ENCODE peak calls at places on chromosomes 13 and 19, in five cellular contexts. One of them, this sample, is unnamed. For H3K4me1, the result is how much of the 10 kb centered on the place peaks cover.

GRCh38 chr19:2214253-2214652 is 21.9 kb downstream of the PLEKHJ1 start:
- DNase-seq in stomach: no peak
- DNase-seq in neural progenitor cell: no peak
- DNase-seq in K562: no peak
- DNase-seq in endothelial cell of umbilical vein: no peak
- DNase-seq in this sample: no peak

GRCh38 chr13:110323172-110323851 is 16.2 kb downstream of the COL4A2 start:
- DNase-seq in stomach: no peak
- DNase-seq in neural progenitor cell: no peak
- DNase-seq in K562: no peak
- DNase-seq in endothelial cell of umbilical vein: no peak
- DNase-seq in this sample: no peak

GRCh38 chr13:109381546-109382180 is 404.7 kb downstream of the IRS2 start:
- DNase-seq in stomach: no peak
- DNase-seq in neural progenitor cell: no peak
- DNase-seq in K562: no peak
- DNase-seq in endothelial cell of umbilical vein: no peak
- DNase-seq in this sample: no peak

GRCh38 chr13:75308222-75308621 is 173.7 kb downstream of the TBC1D4 start:
- DNase-seq in stomach: no peak
- DNase-seq in neural progenitor cell: no peak
- DNase-seq in K562: no peak
- DNase-seq in endothelial cell of umbilical vein: no peak
- DNase-seq in this sample: no peak

GRCh38 chr13:48813518-48813917 is 159.8 kb downstream of the CYSLTR2 start:
- DNase-seq in stomach: no peak
- DNase-seq in neural progenitor cell: no peak
- DNase-seq in K562: no peak
- DNase-seq in endothelial cell of umbilical vein: no peak
- DNase-seq in this sample: no peak

GRCh38 chr13:51230473-51231105 is 8.4 kb downstream of the FAM124A start:
- DNase-seq in stomach: peak
- DNase-seq in neural progenitor cell: no peak
- DNase-seq in K562: no peak
- DNase-seq in endothelial cell of umbilical vein: peak
- DNase-seq in this sample: no peak

GRCh38 chr19:46878613-46879375 is 18.0 kb downstream of the ARHGAP35 start:
- DNase-seq in stomach: no peak
- DNase-seq in neural progenitor cell: no peak
- DNase-seq in K562: no peak
- DNase-seq in endothelial cell of umbilical vein: peak
- DNase-seq in this sample: no peak

GRCh38 chr19:46404884-46405658 is 8.3 kb downstream of the CCDC8 start:
- DNase-seq in stomach: no peak
- DNase-seq in neural progenitor cell: peak
- DNase-seq in K562: peak
- DNase-seq in endothelial cell of umbilical vein: no peak
- DNase-seq in this sample: no peak

GRCh38 chr19:29022165-29022564 is 190.8 kb downstream of the UQCRFS1 start:
- DNase-seq in stomach: no peak
- DNase-seq in neural progenitor cell: no peak
- DNase-seq in K562: no peak
- DNase-seq in endothelial cell of umbilical vein: no peak
- DNase-seq in this sample: no peak

GRCh38 chr13:109344552-109345157 is 441.7 kb downstream of the IRS2 start:
- DNase-seq in stomach: no peak
- DNase-seq in neural progenitor cell: no peak
- DNase-seq in K562: no peak
- DNase-seq in endothelial cell of umbilical vein: peak
- DNase-seq in this sample: no peak

GRCh38 chr19:30691767-30692516 is 319.8 kb downstream of the ZNF536 start:
- DNase-seq in stomach: no peak
- DNase-seq in neural progenitor cell: no peak
- DNase-seq in K562: no peak
- DNase-seq in endothelial cell of umbilical vein: no peak
- DNase-seq in this sample: no peak

GRCh38 chr13:27151798-27152599 is 19.6 kb downstream of the USP12 start:
- DNase-seq in stomach: no peak
- DNase-seq in neural progenitor cell: no peak
- DNase-seq in K562: no peak
- DNase-seq in endothelial cell of umbilical vein: no peak
- DNase-seq in this sample: no peak

GRCh38 chr13:67296511-67296910 is 66.4 kb upstream of the PCDH9 start:
- DNase-seq in stomach: no peak
- DNase-seq in neural progenitor cell: no peak
- DNase-seq in K562: no peak
- DNase-seq in endothelial cell of umbilical vein: no peak
- DNase-seq in this sample: no peak

GRCh38 chr13:28001049-28001448 is 12.6 kb upstream of the URAD start:
- DNase-seq in stomach: no peak
- DNase-seq in neural progenitor cell: no peak
- DNase-seq in K562: no peak
- DNase-seq in endothelial cell of umbilical vein: no peak
- DNase-seq in this sample: no peak

GRCh38 chr13:49584771-49585182 is 581 bp downstream of the RCBTB1 start:
- DNase-seq in stomach: no peak
- DNase-seq in neural progenitor cell: peak
- DNase-seq in K562: no peak
- DNase-seq in endothelial cell of umbilical vein: peak
- DNase-seq in this sample: no peak

GRCh38 chr19:5210556-5210955 is 130.1 kb downstream of the PTPRS start:
- DNase-seq in stomach: no peak
- DNase-seq in neural progenitor cell: no peak
- DNase-seq in K562: no peak
- DNase-seq in endothelial cell of umbilical vein: no peak
- DNase-seq in this sample: no peak

GRCh38 chr19:5206751-5207075 is 133.9 kb downstream of the PTPRS start:
- DNase-seq in stomach: no peak
- DNase-seq in neural progenitor cell: no peak
- DNase-seq in K562: no peak
- DNase-seq in endothelial cell of umbilical vein: no peak
- DNase-seq in this sample: no peak

GRCh38 chr19:5205388-5205787 is 135.2 kb downstream of the PTPRS start:
- DNase-seq in stomach: no peak
- DNase-seq in neural progenitor cell: no peak
- DNase-seq in K562: no peak
- DNase-seq in endothelial cell of umbilical vein: no peak
- DNase-seq in this sample: peak

GRCh38 chr19:5205937-5206750 is 134.5 kb downstream of the PTPRS start:
- DNase-seq in stomach: no peak
- DNase-seq in neural progenitor cell: no peak
- DNase-seq in K562: no peak
- DNase-seq in endothelial cell of umbilical vein: no peak
- DNase-seq in this sample: no peak

DNA sequence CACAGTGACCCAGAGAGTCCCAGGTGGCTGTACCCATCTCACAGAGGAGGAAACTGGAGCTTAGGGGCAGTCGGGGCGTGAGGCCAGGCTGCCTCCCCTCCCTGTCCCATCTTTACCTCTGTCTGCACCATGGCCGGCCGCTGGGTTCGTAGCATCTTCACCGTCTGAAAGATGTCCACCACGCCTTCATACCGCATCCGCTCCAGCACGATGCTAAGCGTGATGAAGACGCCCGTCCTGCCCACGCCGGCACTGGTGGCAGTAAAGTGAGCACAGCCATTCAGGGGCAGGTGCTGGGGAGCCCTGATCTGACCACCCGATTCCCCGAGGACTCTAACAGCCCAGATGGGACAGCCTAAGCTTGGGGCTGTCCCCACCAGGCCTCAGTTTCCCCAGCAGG is 132.8 kb downstream of the PTPRS start:
- DNase-seq in stomach: no peak
- DNase-seq in neural progenitor cell: no peak
- DNase-seq in K562: no peak
- DNase-seq in endothelial cell of umbilical vein: no peak
- DNase-seq in this sample: no peak
- H3K4me1 ChIP-seq in stomach: under half
- H3K4me1 ChIP-seq in neural progenitor cell: under half
- H3K4me1 ChIP-seq in K562: under half
- H3K4me1 ChIP-seq in endothelial cell of umbilical vein: under half
- H3K4me1 ChIP-seq in this sample: under half

GRCh38 chr13:59766236-59766635 is 397.5 kb downstream of the DIAPH3 start:
- DNase-seq in stomach: no peak
- DNase-seq in neural progenitor cell: no peak
- DNase-seq in K562: no peak
- DNase-seq in endothelial cell of umbilical vein: no peak
- DNase-seq in this sample: no peak
- H3K4me1 ChIP-seq in stomach: under half
- H3K4me1 ChIP-seq in neural progenitor cell: under half
- H3K4me1 ChIP-seq in K562: under half
- H3K4me1 ChIP-seq in endothelial cell of umbilical vein: under half
- H3K4me1 ChIP-seq in this sample: under half

GRCh38 chr19:45162464-45163143 is 1.8 kb upstream of the NKPD1 start:
- DNase-seq in stomach: no peak
- DNase-seq in neural progenitor cell: no peak
- DNase-seq in K562: no peak
- DNase-seq in endothelial cell of umbilical vein: no peak
- DNase-seq in this sample: no peak
- H3K4me1 ChIP-seq in stomach: under half
- H3K4me1 ChIP-seq in neural progenitor cell: under half
- H3K4me1 ChIP-seq in K562: under half
- H3K4me1 ChIP-seq in endothelial cell of umbilical vein: under half
- H3K4me1 ChIP-seq in this sample: under half

GRCh38 chr13:113489171-113489548 is 1.4 kb downstream of the DCUN1D2 start:
- DNase-seq in stomach: no peak
- DNase-seq in neural progenitor cell: peak
- DNase-seq in K562: no peak
- DNase-seq in endothelial cell of umbilical vein: no peak
- DNase-seq in this sample: no peak
- H3K4me1 ChIP-seq in stomach: half or more
- H3K4me1 ChIP-seq in neural progenitor cell: under half
- H3K4me1 ChIP-seq in K562: under half
- H3K4me1 ChIP-seq in endothelial cell of umbilical vein: under half
- H3K4me1 ChIP-seq in this sample: under half

GRCh38 chr13:30306762-30307193 is 573 bp downstream of the KATNAL1 start:
- DNase-seq in stomach: peak
- DNase-seq in neural progenitor cell: peak
- DNase-seq in K562: peak
- DNase-seq in endothelial cell of umbilical vein: peak
- DNase-seq in this sample: peak
- H3K4me1 ChIP-seq in stomach: half or more
- H3K4me1 ChIP-seq in neural progenitor cell: under half
- H3K4me1 ChIP-seq in K562: under half
- H3K4me1 ChIP-seq in endothelial cell of umbilical vein: under half
- H3K4me1 ChIP-seq in this sample: under half

DNA sequence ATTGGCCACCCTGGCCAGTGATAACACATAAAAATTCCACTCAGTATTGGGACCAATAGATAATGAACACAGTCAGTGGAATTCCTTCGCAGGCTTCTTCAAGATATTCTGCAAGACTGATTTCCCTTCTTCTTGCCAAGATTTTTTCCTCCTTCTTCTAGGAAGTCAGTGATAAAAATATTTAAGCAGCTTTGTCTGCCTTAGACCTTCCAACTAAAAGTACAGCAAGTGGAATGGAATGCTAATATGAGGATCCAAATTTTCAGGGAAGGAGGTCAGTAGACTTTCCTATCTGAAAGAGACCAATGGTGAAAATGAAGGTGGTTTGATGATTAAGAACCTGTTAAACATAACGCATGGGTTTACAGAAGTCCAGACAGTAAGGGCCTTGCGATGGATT is 9.6 kb downstream of the STARD13 start:
- DNase-seq in stomach: no peak
- DNase-seq in neural progenitor cell: no peak
- DNase-seq in K562: no peak
- DNase-seq in endothelial cell of umbilical vein: no peak
- DNase-seq in this sample: no peak
- H3K4me1 ChIP-seq in stomach: half or more
- H3K4me1 ChIP-seq in neural progenitor cell: under half
- H3K4me1 ChIP-seq in K562: under half
- H3K4me1 ChIP-seq in endothelial cell of umbilical vein: under half
- H3K4me1 ChIP-seq in this sample: under half

DNA sequence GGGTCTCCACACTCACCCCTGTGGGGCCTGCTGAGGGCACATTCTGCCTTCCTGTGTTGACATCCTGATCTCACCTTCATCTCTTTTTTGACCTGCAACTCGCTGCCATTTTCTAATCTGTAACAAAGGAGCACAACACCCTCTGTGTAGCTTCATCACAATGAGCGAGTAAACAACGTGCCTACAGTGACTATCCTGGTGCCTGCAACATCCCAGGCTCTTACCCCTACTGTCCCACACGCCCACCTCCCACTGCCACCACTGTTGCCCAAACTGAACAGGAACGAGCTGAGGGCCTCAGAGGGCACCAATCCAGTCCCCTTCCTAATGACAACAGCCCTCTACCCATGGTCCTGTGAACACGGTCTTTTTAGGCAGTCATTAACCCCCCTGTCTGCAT is 102.2 kb upstream of the GJB6 start:
- DNase-seq in stomach: no peak
- DNase-seq in neural progenitor cell: no peak
- DNase-seq in K562: no peak
- DNase-seq in endothelial cell of umbilical vein: no peak
- DNase-seq in this sample: no peak
- H3K4me1 ChIP-seq in stomach: under half
- H3K4me1 ChIP-seq in neural progenitor cell: under half
- H3K4me1 ChIP-seq in K562: under half
- H3K4me1 ChIP-seq in endothelial cell of umbilical vein: under half
- H3K4me1 ChIP-seq in this sample: under half

DNA sequence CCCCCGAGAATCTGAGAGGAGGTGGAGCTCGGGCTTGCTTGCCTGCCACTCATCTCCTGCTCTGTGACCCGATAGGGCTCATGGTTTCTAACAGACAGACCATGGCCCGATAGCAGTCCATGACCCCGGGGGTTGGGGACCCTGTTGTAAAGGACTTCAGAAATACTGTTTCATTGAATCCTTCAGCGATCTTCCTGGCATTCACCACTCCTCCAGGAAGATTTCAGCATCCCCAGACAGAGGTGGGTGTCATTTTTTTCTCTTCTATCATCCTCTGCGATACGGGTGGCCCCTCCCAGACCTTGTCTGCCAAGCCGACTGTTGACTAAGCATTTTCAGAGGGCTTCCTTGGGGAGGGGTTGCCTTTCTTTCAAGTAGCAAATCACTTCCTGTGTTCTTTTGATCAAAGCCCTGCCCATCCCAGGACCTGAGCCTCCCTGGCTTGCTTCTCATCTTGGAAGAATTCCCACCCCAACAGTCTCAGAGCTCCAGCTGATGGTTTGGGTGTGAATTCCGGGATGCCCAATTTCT is 1.7 kb downstream of the MYO1F start:
- DNase-seq in stomach: no peak
- DNase-seq in neural progenitor cell: no peak
- DNase-seq in K562: peak
- DNase-seq in endothelial cell of umbilical vein: no peak
- DNase-seq in this sample: peak
- H3K4me1 ChIP-seq in stomach: under half
- H3K4me1 ChIP-seq in neural progenitor cell: under half
- H3K4me1 ChIP-seq in K562: under half
- H3K4me1 ChIP-seq in endothelial cell of umbilical vein: under half
- H3K4me1 ChIP-seq in this sample: under half